ENCODE peak calls at places on chromosomes 1 and 21, in eight cellular contexts. C is HT1080; U is stimulated activated CD8-positive, alpha-beta memory T cell treated with anti-CD3 and anti-CD28 coated beads, Interleukin-15, amount 100 ng/mL, for 24 hours; Y is AG08396; W is SW480; Z is stimulated activated CD4-positive, alpha-beta T cell treated with anti-CD3 and anti-CD28 coated beads, Interleukin-12 subunit alpha, Interleukin-12 subunit beta, amount 100 ng/mL, for 4 hours; N is M059J; X is left ventricle myocardium superior. L is an unnamed sample.

GRCh38 chr1:110877364-110877763 is 4.4 kb downstream of the CD53 start:
- DNase-seq in N (no peak), C (no peak), U (no peak), Z (no peak), Y (no peak), W (no peak), X (no peak), L (no peak)

GRCh38 chr21:45819478-45820170 is 161.9 kb upstream of the COL6A1 start:
- DNase-seq in Z (no peak), N (peak; percentile 15), X (no peak), U (no peak), W (no peak), C (no peak), Y (no peak), L (no peak)

GRCh38 chr1:54766726-54767125 is 2.4 kb upstream of the PARS2 start:
- DNase-seq in Z (no peak), U (no peak), N (no peak), X (no peak), C (no peak), Y (no peak), W (no peak), L (no peak)

GRCh38 chr1:116313776-116314175 is 59.3 kb upstream of the ATP1A1 start:
- DNase-seq in Z (no peak), C (no peak), Y (no peak), U (no peak), W (no peak), N (no peak), X (no peak), L (no peak)

GRCh38 chr1:32962248-32962896 is 2.2 kb downstream of the RNF19B start:
- DNase-seq in X (no peak), U (no peak), N (peak; percentile 54), Y (peak; percentile 36), Z (no peak), W (peak; percentile 67), C (no peak), L (no peak)

GRCh38 chr1:223180803-223181321 is 37.8 kb upstream of the TLR5 start:
- DNase-seq in Z (no peak), Y (no peak), N (no peak), X (no peak), U (no peak), W (no peak), C (no peak), L (no peak)

GRCh38 chr21:44347911-44348451 is 5.4 kb upstream of the TRPM2 start:
- DNase-seq in Y (no peak), X (no peak), U (no peak), Z (no peak), C (no peak), W (no peak), N (no peak), L (no peak)

GRCh38 chr1:242405947-242406346 is 118.5 kb downstream of the PLD5 start:
- DNase-seq in C (peak; percentile 15), X (no peak), U (no peak), W (no peak), Y (no peak), N (no peak), Z (no peak), L (no peak)

GRCh38 chr1:159826436-159827101 is at the start of gene SLAMF8:
- DNase-seq in W (no peak), X (peak; percentile 39), Y (no peak), N (no peak), Z (peak; percentile 13), U (no peak), C (peak; percentile 37), L (no peak)

GRCh38 chr1:160748877-160749269 is 9.8 kb downstream of the SLAMF7 start:
- DNase-seq in Y (no peak), N (peak; percentile 50), Z (no peak), X (no peak), C (peak; percentile 41), W (no peak), U (no peak), L (no peak)

GRCh38 chr1:235203428-235203827 is 42.4 kb upstream of the RBM34 start:
- DNase-seq in N (no peak), Z (no peak), U (no peak), W (no peak), C (no peak), Y (no peak), X (no peak), L (no peak)

GRCh38 chr1:196593955-196594354 is 14.3 kb downstream of the KCNT2 start:
- DNase-seq in W (no peak), N (no peak), C (no peak), Y (no peak), U (no peak), Z (no peak), X (no peak), L (no peak)

GRCh38 chr1:231216515-231216914 is 24.5 kb upstream of the GNPAT start:
- DNase-seq in C (no peak), X (no peak), N (no peak), Y (no peak), Z (no peak), U (no peak), W (peak; percentile 54), L (no peak)

GRCh38 chr1:23506376-23507107 is 22.6 kb upstream of the ASAP3 start:
- DNase-seq in Z (no peak), N (no peak), C (no peak), Y (no peak), X (no peak), U (no peak), W (no peak), L (no peak)

GRCh38 chr1:2356911-2357845 is 34.2 kb downstream of the MORN1 start:
- DNase-seq in W (no peak), Y (no peak), C (no peak), N (no peak), Z (no peak), U (no peak), X (peak; percentile 17), L (no peak)

GRCh38 chr1:246705368-246705767 is 18.8 kb upstream of the SCCPDH start:
- DNase-seq in C (peak; percentile 21), Y (peak; percentile 67), U (no peak), W (no peak), X (no peak), Z (no peak), N (peak; percentile 59), L (no peak)

GRCh38 chr1:111032295-111032897 is 68.7 kb upstream of the LRIF1 start:
- DNase-seq in U (no peak), N (peak; percentile 35), Y (peak; percentile 31), W (peak; percentile 11), Z (no peak), C (peak; percentile 5), X (no peak), L (no peak)

GRCh38 chr1:6447818-6448748 is 17.9 kb downstream of the TNFRSF25 start:
- DNase-seq in Y (no peak), X (no peak), N (no peak), C (no peak), Z (no peak), W (peak; percentile 95), U (no peak), L (no peak)

GRCh38 chr1:226579781-226580323 is 31.3 kb downstream of the STUM start:
- DNase-seq in C (no peak), W (no peak), N (no peak), Z (no peak), Y (no peak), X (no peak), U (no peak), L (no peak)

GRCh38 chr1:85849660-85850059 is 141.4 kb upstream of the ZNHIT6 start:
- DNase-seq in Z (no peak), Y (no peak), U (no peak), X (no peak), N (no peak), W (no peak), C (no peak), L (no peak)

GRCh38 chr1:2804628-2805351 is 3.3 kb upstream of the TTC34 start:
- DNase-seq in Y (no peak), W (no peak), U (no peak), X (peak; percentile 24), N (no peak), Z (no peak), C (no peak), L (no peak)

GRCh38 chr21:14084701-14085100 is 126.1 kb downstream of the LIPI start:
- DNase-seq in Y (no peak), Z (no peak), C (no peak), W (no peak), X (no peak), N (no peak), U (no peak), L (no peak)

GRCh38 chr1:186302378-186302920 is 72.6 kb downstream of the TPR start:
- DNase-seq in Y (no peak), U (no peak), C (no peak), X (no peak), N (no peak), Z (no peak), W (no peak), L (no peak)

GRCh38 chr21:41283211-41283818 is 33.3 kb upstream of the FAM3B start:
- DNase-seq in U (no peak), Y (peak; percentile 81), X (no peak), C (peak; percentile 60), N (peak; percentile 88), Z (no peak), W (peak; percentile 87), L (peak; percentile 40)

GRCh38 chr1:19606817-19607706 is 37.0 kb upstream of the NBL1 start:
- DNase-seq in Z (peak; percentile 13), Y (no peak), X (no peak), W (peak; percentile 18), C (no peak), U (no peak), N (peak; percentile 21), L (no peak)

GRCh38 chr1:32470431-32470830 is 5.6 kb downstream of the ZBTB8B start:
- DNase-seq in Y (no peak), U (no peak), C (no peak), X (no peak), W (no peak), Z (no peak), N (no peak), L (no peak)

GRCh38 chr21:36385233-36385908 is at the start of gene CHAF1B:
- DNase-seq in C (peak; percentile 69), U (peak; percentile 81), N (peak; percentile 74), X (peak; percentile 86), Y (peak; percentile 97), W (peak; percentile 78), Z (peak; percentile 84), L (peak; percentile 91)

GRCh38 chr1:156123356-156124196 is 9.1 kb downstream of the LMNA start:
- DNase-seq in X (peak; percentile 98), W (peak; percentile 93), Z (peak; percentile 58), U (no peak), Y (peak; percentile 69), C (peak; percentile 98), N (peak; percentile 99), L (no peak)

GRCh38 chr1:10451286-10451685 is 1.5 kb downstream of the CORT start:
- DNase-seq in C (no peak), Z (no peak), U (no peak), X (no peak), W (no peak), Y (peak; percentile 48), N (peak; percentile 34), L (no peak)

GRCh38 chr1:218266356-218266755 is 18.7 kb upstream of the RRP15 start:
- DNase-seq in X (no peak), Z (no peak), Y (no peak), N (peak; percentile 43), C (peak; percentile 71), U (no peak), W (peak; percentile 20), L (no peak)

GRCh38 chr1:62436039-62436465 is 797 bp upstream of the USP1 start:
- DNase-seq in C (no peak), X (peak; percentile 98), Z (peak; percentile 91), Y (no peak), W (no peak), U (peak; percentile 84), N (no peak), L (peak; percentile 57)